ENCODE peak calls at places on chromosomes 6 and 20, in six cellular contexts. N is EL; J is bronchial epithelial cell; Y is effector memory CD4-positive, alpha-beta T cell; I is NCI-H526; O is sciatic nerve. T is an unnamed sample.

GRCh38 chr6:117592983-117593759 is 9.1 kb downstream of the GOPC start:
- DNase-seq in N (no peak), J (peak), Y (no peak), I (no peak), O (no peak), T (no peak)

GRCh38 chr6:135633573-135633972 is 136.0 kb upstream of the AHI1 start:
- DNase-seq in N (no peak), J (no peak), Y (no peak), I (no peak), O (no peak), T (no peak)

GRCh38 chr6:101986476-101986875 is 593.0 kb downstream of the GRIK2 start:
- DNase-seq in N (no peak), J (no peak), Y (no peak), I (no peak), O (no peak), T (no peak)

GRCh38 chr6:136031982-136032381 is 180.5 kb downstream of the PDE7B start:
- DNase-seq in N (peak), J (peak), Y (no peak), I (peak), O (no peak), T (no peak)

GRCh38 chr6:11270030-11271027 is 37.9 kb upstream of the NEDD9 start:
- DNase-seq in N (no peak), J (no peak), Y (no peak), I (no peak), O (no peak), T (peak)

GRCh38 chr20:54477134-54477533 is 1.7 kb downstream of the DOK5 start:
- DNase-seq in N (no peak), J (no peak), Y (no peak), I (no peak), O (no peak), T (no peak)

GRCh38 chr20:48659888-48660287 is 167.9 kb downstream of the PREX1 start:
- DNase-seq in N (no peak), J (no peak), Y (no peak), I (no peak), O (no peak), T (peak)

GRCh38 chr6:27888576-27888975 is 23.6 kb downstream of the OR2B2 start:
- DNase-seq in N (no peak), J (no peak), Y (no peak), I (no peak), O (no peak), T (no peak)